ENCODE peak calls at places on chromosomes 7 and 10, in six cellular contexts. T is ACHN; I is iPS-NIHi11; O is effector CD8-positive, alpha-beta T cell; Z is frontal cortex; B is non-pigmented ciliary epithelial cell. E is an unnamed sample.
A peak's percentile ranks its signal among the peaks of the same experiment; 100 is the strongest.

GRCh38 chr10:133132711-133133291 is 27.2 kb upstream of the KNDC1 start:
- DNase-seq in T (no peak), I (no peak), O (no peak), Z (no peak), B (no peak), E (no peak)

GRCh38 chr7:98868450-98868849 is 1.4 kb downstream of the TMEM130 start:
- DNase-seq in T (no peak), I (no peak), O (no peak), Z (no peak), B (no peak), E (no peak)

GRCh38 chr10:117860823-117861222 is 185.9 kb downstream of the RAB11FIP2 start:
- DNase-seq in T (peak; percentile 39), I (peak; percentile 38), O (no peak), Z (no peak), B (peak; percentile 1), E (peak; percentile 39)

GRCh38 chr7:107224374-107224773 is 55.6 kb downstream of the HBP1 start:
- DNase-seq in T (no peak), I (no peak), O (no peak), Z (no peak), B (no peak), E (no peak)

GRCh38 chr10:5546891-5547683 is 22.3 kb downstream of the CALML3 start:
- DNase-seq in T (peak; percentile 44), I (no peak), O (no peak), Z (no peak), B (no peak), E (peak; percentile 43)

GRCh38 chr10:8060010-8060703 is 5.7 kb downstream of the GATA3 start:
- DNase-seq in T (no peak), I (no peak), O (no peak), Z (no peak), B (no peak), E (no peak)

GRCh38 chr10:61775111-61775510 is 112.4 kb downstream of the CABCOCO1 start:
- DNase-seq in T (no peak), I (no peak), O (no peak), Z (no peak), B (no peak), E (no peak)

GRCh38 chr7:113015038-113015645 is 71.5 kb downstream of the GPR85 start:
- DNase-seq in T (peak; percentile 80), I (no peak), O (no peak), Z (peak; percentile 30), B (no peak), E (peak; percentile 43)

GRCh38 chr7:2010551-2011265 is 222.0 kb downstream of the MAD1L1 start:
- DNase-seq in T (no peak), I (no peak), O (no peak), Z (no peak), B (no peak), E (no peak)

GRCh38 chr7:20744913-20745587 is 41.6 kb downstream of the SP8 start:
- DNase-seq in T (peak; percentile 29), I (peak; percentile 41), O (no peak), Z (no peak), B (no peak), E (no peak)

GRCh38 chr7:90455163-90456030 is 14.0 kb upstream of the PTTG1IP2 start:
- DNase-seq in T (peak; percentile 72), I (peak; percentile 81), O (no peak), Z (peak; percentile 5), B (no peak), E (peak; percentile 52)

GRCh38 chr10:30984563-30985328 is 46.9 kb downstream of the ZNF438 start:
- DNase-seq in T (no peak), I (no peak), O (no peak), Z (no peak), B (no peak), E (peak; percentile 51)

GRCh38 chr10:31404640-31405039 is 85.6 kb downstream of the ZEB1 start:
- DNase-seq in T (peak; percentile 10), I (no peak), O (no peak), Z (no peak), B (no peak), E (no peak)

GRCh38 chr10:72425133-72425532 is 70.4 kb upstream of the DNAJB12 start:
- DNase-seq in T (no peak), I (no peak), O (no peak), Z (peak; percentile 34), B (no peak), E (no peak)

GRCh38 chr10:123287594-123288247 is 133.5 kb downstream of the BUB3 start:
- DNase-seq in T (peak; percentile 29), I (no peak), O (no peak), Z (no peak), B (peak; percentile 71), E (no peak)

GRCh38 chr10:35780970-35781642 is 139.0 kb upstream of the FZD8 start:
- DNase-seq in T (no peak), I (no peak), O (no peak), Z (no peak), B (no peak), E (peak; percentile 49)

GRCh38 chr10:21260060-21260792 is 265.3 kb downstream of the SKIDA1 start:
- DNase-seq in T (no peak), I (no peak), O (no peak), Z (no peak), B (no peak), E (no peak)

GRCh38 chr7:154903083-154903731 is 99.7 kb downstream of the PAXIP1 start:
- DNase-seq in T (no peak), I (no peak), O (no peak), Z (no peak), B (no peak), E (no peak)

GRCh38 chr10:122040786-122041185 is 51.8 kb downstream of the TACC2 start:
- DNase-seq in T (no peak), I (no peak), O (no peak), Z (no peak), B (no peak), E (no peak)

GRCh38 chr10:49015700-49016099 is 76.1 kb upstream of the LRRC18 start:
- DNase-seq in T (no peak), I (no peak), O (no peak), Z (no peak), B (no peak), E (no peak)

GRCh38 chr10:43979551-43979950 is 330.9 kb upstream of the ZNF32 start:
- DNase-seq in T (no peak), I (no peak), O (no peak), Z (no peak), B (no peak), E (no peak)

GRCh38 chr10:69088471-69088769 is 517 bp downstream of the SRGN start:
- DNase-seq in T (no peak), I (no peak), O (no peak), Z (no peak), B (no peak), E (no peak)

GRCh38 chr10:93333278-93333978 is 148.7 kb downstream of the MYOF start:
- DNase-seq in T (no peak), I (peak; percentile 83), O (no peak), Z (no peak), B (no peak), E (no peak)